ENCODE peak calls at places on chromosome 9, in six cellular contexts. One of them, this sample, is unnamed.

GRCh38 chr9:134601764-134602163 is 39.8 kb upstream of the COL5A1 start:
- DNase-seq in SK-N-SH: no peak
- DNase-seq in uterus: no peak
- DNase-seq in prostate gland: no peak
- DNase-seq in GM23338: no peak
- DNase-seq in dorsolateral prefrontal cortex: no peak
- DNase-seq in this sample: no peak

GRCh38 chr9:2727966-2728613 is 10.8 kb downstream of the KCNV2 start:
- DNase-seq in SK-N-SH: peak; percentile 40
- DNase-seq in GM23338: peak; percentile 63
- DNase-seq in prostate gland: peak; percentile 39
- DNase-seq in uterus: peak; percentile 36
- DNase-seq in dorsolateral prefrontal cortex: peak; percentile 20
- DNase-seq in this sample: no peak

GRCh38 chr9:90343360-90343759 is 299.3 kb downstream of the DIRAS2 start:
- DNase-seq in SK-N-SH: no peak
- DNase-seq in uterus: no peak
- DNase-seq in prostate gland: no peak
- DNase-seq in GM23338: peak; percentile 56
- DNase-seq in dorsolateral prefrontal cortex: no peak
- DNase-seq in this sample: no peak

GRCh38 chr9:801399-802071 is 40.0 kb upstream of the DMRT1 start:
- DNase-seq in uterus: no peak
- DNase-seq in dorsolateral prefrontal cortex: no peak
- DNase-seq in prostate gland: no peak
- DNase-seq in SK-N-SH: no peak
- DNase-seq in GM23338: no peak
- DNase-seq in this sample: peak; percentile 44

GRCh38 chr9:96654450-96655197 is 493 bp downstream of the PRXL2C start:
- DNase-seq in uterus: peak; percentile 81
- DNase-seq in dorsolateral prefrontal cortex: peak; percentile 73
- DNase-seq in GM23338: peak; percentile 85
- DNase-seq in SK-N-SH: peak; percentile 88
- DNase-seq in prostate gland: peak; percentile 57
- DNase-seq in this sample: peak; percentile 65

GRCh38 chr9:3699868-3700267 is 174.1 kb upstream of the RFX3 start:
- DNase-seq in uterus: no peak
- DNase-seq in GM23338: no peak
- DNase-seq in prostate gland: peak; percentile 26
- DNase-seq in dorsolateral prefrontal cortex: no peak
- DNase-seq in SK-N-SH: no peak
- DNase-seq in this sample: no peak

GRCh38 chr9:116494815-116495634 is 192.1 kb upstream of the TRIM32 start:
- DNase-seq in SK-N-SH: no peak
- DNase-seq in dorsolateral prefrontal cortex: no peak
- DNase-seq in GM23338: peak; percentile 83
- DNase-seq in prostate gland: no peak
- DNase-seq in uterus: no peak
- DNase-seq in this sample: no peak

GRCh38 chr9:34027845-34028574 is 20.7 kb downstream of the UBAP2 start:
- DNase-seq in uterus: no peak
- DNase-seq in prostate gland: no peak
- DNase-seq in SK-N-SH: no peak
- DNase-seq in dorsolateral prefrontal cortex: no peak
- DNase-seq in GM23338: no peak
- DNase-seq in this sample: no peak

GRCh38 chr9:28234899-28235277 is 661.6 kb upstream of the C9orf72 start:
- DNase-seq in prostate gland: no peak
- DNase-seq in dorsolateral prefrontal cortex: no peak
- DNase-seq in GM23338: no peak
- DNase-seq in SK-N-SH: no peak
- DNase-seq in uterus: no peak
- DNase-seq in this sample: peak; percentile 56

GRCh38 chr9:127128341-127129072 is 6.1 kb upstream of the ANGPTL2 start:
- DNase-seq in SK-N-SH: no peak
- DNase-seq in uterus: peak; percentile 66
- DNase-seq in GM23338: no peak
- DNase-seq in prostate gland: no peak
- DNase-seq in dorsolateral prefrontal cortex: no peak
- DNase-seq in this sample: no peak

GRCh38 chr9:4792572-4793411 is at the start of gene RCL1:
- DNase-seq in dorsolateral prefrontal cortex: peak; percentile 94
- DNase-seq in SK-N-SH: peak; percentile 98
- DNase-seq in prostate gland: peak; percentile 95
- DNase-seq in uterus: peak; percentile 97
- DNase-seq in GM23338: peak; percentile 99
- DNase-seq in this sample: peak; percentile 76

GRCh38 chr9:4793412-4794005 is 765 bp downstream of the RCL1 start:
- DNase-seq in prostate gland: no peak
- DNase-seq in GM23338: no peak
- DNase-seq in SK-N-SH: no peak
- DNase-seq in uterus: no peak
- DNase-seq in dorsolateral prefrontal cortex: no peak
- DNase-seq in this sample: no peak

GRCh38 chr9:4788703-4789102 is 4.0 kb upstream of the RCL1 start:
- DNase-seq in prostate gland: no peak
- DNase-seq in dorsolateral prefrontal cortex: no peak
- DNase-seq in SK-N-SH: no peak
- DNase-seq in uterus: no peak
- DNase-seq in GM23338: no peak
- DNase-seq in this sample: no peak

GRCh38 chr9:4787876-4788275 is 4.9 kb upstream of the RCL1 start:
- DNase-seq in uterus: no peak
- DNase-seq in prostate gland: no peak
- DNase-seq in dorsolateral prefrontal cortex: no peak
- DNase-seq in SK-N-SH: no peak
- DNase-seq in GM23338: no peak
- DNase-seq in this sample: no peak

GRCh38 chr9:4792054-4792571 is 631 bp upstream of the RCL1 start:
- DNase-seq in prostate gland: no peak
- DNase-seq in SK-N-SH: no peak
- DNase-seq in uterus: no peak
- DNase-seq in dorsolateral prefrontal cortex: no peak
- DNase-seq in GM23338: no peak
- DNase-seq in this sample: no peak
- H3K4me3 ChIP-seq in prostate gland: peak overlapping the region; percentile 67
- H3K4me3 ChIP-seq in SK-N-SH: peak overlapping the region; percentile 89
- H3K4me3 ChIP-seq in uterus: peak overlapping the region; percentile 84
- H3K4me3 ChIP-seq in dorsolateral prefrontal cortex: peak overlapping the region; percentile 78
- H3K4me3 ChIP-seq in GM23338: peak overlapping the region; percentile 95
- H3K4me3 ChIP-seq in this sample: peak overlapping the region; percentile 68

DNA sequence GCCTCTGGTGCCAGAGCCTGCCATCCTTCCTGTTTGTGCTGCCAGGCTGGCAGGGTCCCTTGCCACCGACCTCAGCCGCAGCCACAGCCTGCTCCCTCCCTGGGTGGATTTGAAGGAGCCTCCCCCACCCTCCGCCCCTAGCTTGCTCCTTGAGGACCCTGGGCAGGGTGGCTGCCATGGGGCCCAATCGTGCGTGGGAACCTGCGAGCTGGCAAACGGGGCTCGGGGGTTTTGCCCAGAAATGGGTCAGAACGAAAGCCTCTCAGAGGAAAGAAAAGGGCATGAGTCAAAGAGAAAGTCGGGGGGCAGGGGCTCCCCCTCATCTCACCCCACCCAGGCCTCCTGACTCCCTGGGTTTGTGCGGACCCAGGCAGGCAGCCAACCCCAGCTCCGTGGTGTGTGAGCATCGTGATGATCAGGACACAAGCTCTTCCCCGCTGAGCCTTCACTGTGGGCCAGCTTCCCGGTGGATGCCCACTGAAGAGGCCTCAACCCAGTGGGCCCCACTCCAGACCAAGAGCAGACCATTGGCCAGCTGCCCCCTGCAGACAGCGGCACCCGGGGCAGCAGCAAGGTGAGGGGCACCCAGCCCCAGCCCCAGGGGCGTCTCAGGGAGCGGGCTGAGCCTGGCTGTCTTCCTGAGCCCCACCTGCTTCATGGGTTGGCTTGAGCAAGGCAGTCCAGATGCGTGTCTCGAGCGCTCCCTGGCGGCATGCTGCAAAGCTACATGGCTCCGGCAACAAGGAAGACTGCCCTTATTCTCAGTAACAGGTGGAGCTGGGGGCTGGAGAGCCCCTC is 3.0 kb upstream of the FUT7 start:
- DNase-seq in dorsolateral prefrontal cortex: peak; percentile 89
- DNase-seq in uterus: peak; percentile 78
- DNase-seq in GM23338: peak; percentile 93
- DNase-seq in prostate gland: peak; percentile 68
- DNase-seq in SK-N-SH: peak; percentile 93
- DNase-seq in this sample: no peak
- H3K4me3 ChIP-seq in dorsolateral prefrontal cortex: no peak overlapping the region
- H3K4me3 ChIP-seq in uterus: no peak overlapping the region
- H3K4me3 ChIP-seq in GM23338: peak overlapping the region; percentile 34
- H3K4me3 ChIP-seq in prostate gland: no peak overlapping the region
- H3K4me3 ChIP-seq in SK-N-SH: peak overlapping the region; percentile 20
- H3K4me3 ChIP-seq in this sample: no peak overlapping the region

DNA sequence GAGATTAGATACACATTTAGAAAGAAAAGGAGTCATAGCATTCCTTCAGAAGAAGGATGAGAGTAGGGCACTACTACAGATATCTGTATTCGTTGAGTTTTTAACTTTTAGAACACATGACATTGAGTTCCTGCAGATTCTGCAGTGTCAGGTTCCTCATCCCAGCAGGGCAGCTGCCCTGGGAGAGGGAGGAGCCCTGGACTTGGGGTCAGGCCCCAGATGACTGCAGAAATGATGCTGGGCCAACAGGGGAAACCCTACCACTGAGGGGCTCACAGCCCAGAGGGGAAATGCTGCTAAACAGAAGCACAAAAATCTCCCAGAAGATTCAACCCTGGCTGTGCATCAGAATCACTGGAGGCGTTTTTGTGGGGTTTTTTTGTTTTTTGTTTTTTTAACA is 68.9 kb upstream of the TAF1L start:
- DNase-seq in GM23338: peak; percentile 25
- DNase-seq in uterus: no peak
- DNase-seq in prostate gland: no peak
- DNase-seq in SK-N-SH: no peak
- DNase-seq in dorsolateral prefrontal cortex: no peak
- DNase-seq in this sample: no peak
- H3K4me3 ChIP-seq in GM23338: no peak overlapping the region
- H3K4me3 ChIP-seq in uterus: no peak overlapping the region
- H3K4me3 ChIP-seq in prostate gland: no peak overlapping the region
- H3K4me3 ChIP-seq in SK-N-SH: no peak overlapping the region
- H3K4me3 ChIP-seq in dorsolateral prefrontal cortex: no peak overlapping the region
- H3K4me3 ChIP-seq in this sample: no peak overlapping the region

GRCh38 chr9:38066167-38066906 is 2.7 kb downstream of the SHB start:
- DNase-seq in GM23338: peak; percentile 46
- DNase-seq in dorsolateral prefrontal cortex: no peak
- DNase-seq in SK-N-SH: no peak
- DNase-seq in uterus: no peak
- DNase-seq in prostate gland: peak; percentile 52
- DNase-seq in this sample: no peak
- H3K4me3 ChIP-seq in GM23338: peak overlapping the region; percentile 72
- H3K4me3 ChIP-seq in dorsolateral prefrontal cortex: peak overlapping the region; percentile 86
- H3K4me3 ChIP-seq in SK-N-SH: peak overlapping the region; percentile 68
- H3K4me3 ChIP-seq in uterus: peak overlapping the region; percentile 54
- H3K4me3 ChIP-seq in prostate gland: peak overlapping the region; percentile 93
- H3K4me3 ChIP-seq in this sample: peak overlapping the region; percentile 90

GRCh38 chr9:16275795-16276624 is 594.5 kb downstream of the BNC2 start:
- DNase-seq in prostate gland: peak; percentile 41
- DNase-seq in uterus: no peak
- DNase-seq in dorsolateral prefrontal cortex: peak; percentile 56
- DNase-seq in SK-N-SH: no peak
- DNase-seq in GM23338: no peak
- DNase-seq in this sample: no peak
- H3K4me3 ChIP-seq in prostate gland: no peak overlapping the region
- H3K4me3 ChIP-seq in uterus: no peak overlapping the region
- H3K4me3 ChIP-seq in dorsolateral prefrontal cortex: no peak overlapping the region
- H3K4me3 ChIP-seq in SK-N-SH: no peak overlapping the region
- H3K4me3 ChIP-seq in GM23338: no peak overlapping the region
- H3K4me3 ChIP-seq in this sample: no peak overlapping the region

DNA sequence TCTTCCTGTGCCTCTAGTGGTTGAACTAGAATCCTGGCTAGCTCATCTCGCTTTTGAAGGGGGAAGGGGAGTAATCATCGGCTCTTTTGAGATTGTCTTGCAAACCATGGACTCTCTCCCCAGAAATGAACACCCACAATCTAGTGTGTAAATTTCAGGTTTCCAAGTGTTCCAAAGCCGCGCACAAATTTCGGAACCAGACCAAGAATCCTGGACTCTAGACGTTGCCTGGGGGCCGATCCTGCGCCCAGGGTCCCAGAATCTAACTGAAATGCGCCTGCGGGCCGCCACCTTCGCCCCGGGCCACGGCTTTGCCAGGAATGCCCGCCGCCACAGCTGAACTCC is 4.8 kb upstream of the FOXE1 start:
- DNase-seq in dorsolateral prefrontal cortex: no peak
- DNase-seq in uterus: no peak
- DNase-seq in SK-N-SH: peak; percentile 53
- DNase-seq in prostate gland: no peak
- DNase-seq in GM23338: peak; percentile 74
- DNase-seq in this sample: no peak
- H3K4me3 ChIP-seq in dorsolateral prefrontal cortex: no peak overlapping the region
- H3K4me3 ChIP-seq in uterus: no peak overlapping the region
- H3K4me3 ChIP-seq in SK-N-SH: no peak overlapping the region
- H3K4me3 ChIP-seq in prostate gland: no peak overlapping the region
- H3K4me3 ChIP-seq in GM23338: peak overlapping the region; percentile 50
- H3K4me3 ChIP-seq in this sample: peak overlapping the region; percentile 27

GRCh38 chr9:114590328-114590727 is 2.8 kb downstream of the ATP6V1G1 start:
- DNase-seq in dorsolateral prefrontal cortex: no peak
- DNase-seq in SK-N-SH: no peak
- DNase-seq in prostate gland: no peak
- DNase-seq in uterus: no peak
- DNase-seq in GM23338: no peak
- DNase-seq in this sample: no peak
- H3K4me3 ChIP-seq in dorsolateral prefrontal cortex: no peak overlapping the region
- H3K4me3 ChIP-seq in SK-N-SH: no peak overlapping the region
- H3K4me3 ChIP-seq in prostate gland: no peak overlapping the region
- H3K4me3 ChIP-seq in uterus: no peak overlapping the region
- H3K4me3 ChIP-seq in GM23338: no peak overlapping the region
- H3K4me3 ChIP-seq in this sample: no peak overlapping the region

This sample was measured in kidney epithelial cell.